ENCODE peak calls at places on chromosomes 11 and 22, in six cellular contexts. One of them, this sample, is unnamed.

GRCh38 chr22:32708835-32709234 is 92.7 kb upstream of the TIMP3 start:
- DNase-seq in H1: no peak
- DNase-seq in GM12891: no peak
- DNase-seq in GM12878: no peak
- DNase-seq in SK-N-SH: no peak
- DNase-seq in GM12892: no peak
- DNase-seq in this sample: no peak

GRCh38 chr11:1988174-1988573 is 9.5 kb downstream of the H19 start:
- DNase-seq in H1: no peak
- DNase-seq in GM12891: no peak
- DNase-seq in GM12878: no peak
- DNase-seq in SK-N-SH: no peak
- DNase-seq in GM12892: no peak
- DNase-seq in this sample: no peak

GRCh38 chr22:19880786-19881569 is 26.3 kb upstream of the GNB1L start:
- DNase-seq in H1: peak; percentile 82
- DNase-seq in GM12891: peak; percentile 15
- DNase-seq in GM12878: no peak
- DNase-seq in SK-N-SH: peak; percentile 51
- DNase-seq in GM12892: no peak
- DNase-seq in this sample: peak; percentile 90

GRCh38 chr11:12418019-12418611 is 40.7 kb downstream of the PARVA start:
- DNase-seq in H1: no peak
- DNase-seq in GM12891: no peak
- DNase-seq in GM12878: no peak
- DNase-seq in SK-N-SH: no peak
- DNase-seq in GM12892: no peak
- DNase-seq in this sample: no peak

GRCh38 chr11:23284626-23285025 is 424.4 kb upstream of the CCDC179 start:
- DNase-seq in H1: no peak
- DNase-seq in GM12891: no peak
- DNase-seq in GM12878: no peak
- DNase-seq in SK-N-SH: no peak
- DNase-seq in GM12892: no peak
- DNase-seq in this sample: no peak

GRCh38 chr11:109076870-109077269 is 345.1 kb upstream of the C11orf87 start:
- DNase-seq in H1: no peak
- DNase-seq in GM12891: no peak
- DNase-seq in GM12878: no peak
- DNase-seq in SK-N-SH: peak; percentile 32
- DNase-seq in GM12892: no peak
- DNase-seq in this sample: no peak

GRCh38 chr11:56521955-56522354 is 21.1 kb downstream of the OR5M11 start:
- DNase-seq in H1: peak; percentile 46
- DNase-seq in GM12891: no peak
- DNase-seq in GM12878: no peak
- DNase-seq in SK-N-SH: peak; percentile 2
- DNase-seq in GM12892: no peak
- DNase-seq in this sample: no peak

GRCh38 chr22:30875481-30876215 is 92.9 kb downstream of the MORC2 start:
- DNase-seq in H1: no peak
- DNase-seq in GM12891: no peak
- DNase-seq in GM12878: no peak
- DNase-seq in SK-N-SH: peak; percentile 32
- DNase-seq in GM12892: no peak
- DNase-seq in this sample: no peak

GRCh38 chr11:105092255-105093239 is 47.0 kb downstream of the CARD18 start:
- DNase-seq in H1: no peak
- DNase-seq in GM12891: no peak
- DNase-seq in GM12878: no peak
- DNase-seq in SK-N-SH: no peak
- DNase-seq in GM12892: no peak
- DNase-seq in this sample: no peak

DNA sequence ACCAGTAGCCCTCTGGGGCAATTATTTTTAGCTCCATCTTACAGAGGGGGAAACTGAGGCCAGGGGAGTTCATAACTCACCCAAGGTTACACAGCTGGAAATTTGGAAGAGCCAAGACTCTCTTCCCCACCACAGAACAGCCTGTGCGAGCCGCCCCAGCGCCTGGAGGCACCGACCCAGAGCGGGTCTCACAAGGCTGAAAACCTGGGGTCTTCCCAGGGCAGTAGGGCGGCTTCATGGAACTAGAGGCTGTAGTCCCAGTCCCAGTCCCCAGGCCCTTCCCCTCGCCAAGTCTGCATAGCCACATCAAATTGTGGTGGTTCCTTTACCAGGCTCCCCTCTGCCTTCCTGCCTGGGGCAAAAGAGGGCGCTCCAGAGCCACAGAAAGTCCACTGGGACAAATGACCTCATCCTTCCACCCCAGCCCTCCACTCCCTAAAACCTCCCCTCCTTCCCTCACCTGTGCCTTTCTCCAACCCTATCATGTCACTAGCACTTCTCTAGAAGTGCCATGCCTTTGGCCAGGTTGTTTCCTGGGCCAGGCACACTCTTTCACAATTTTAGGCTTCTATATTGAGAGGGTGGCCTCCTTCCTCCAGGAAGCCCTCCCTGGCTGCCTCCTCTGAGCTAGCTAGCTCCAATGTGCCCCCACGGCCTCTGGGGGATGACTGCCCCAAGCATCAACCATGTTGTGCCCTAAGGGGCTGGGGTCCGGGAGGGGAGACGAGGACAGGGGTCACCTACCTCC is 15.2 kb upstream of the CDC42EP1 start:
- DNase-seq in H1: peak; percentile 95
- DNase-seq in GM12891: peak; percentile 64
- DNase-seq in GM12878: no peak
- DNase-seq in SK-N-SH: peak; percentile 56
- DNase-seq in GM12892: no peak
- DNase-seq in this sample: peak; percentile 72
- TF ChIP-seq TAF1 in H1: no peak
- TF ChIP-seq TAF1 in GM12891: no peak
- TF ChIP-seq TAF1 in GM12878: no peak
- TF ChIP-seq TAF1 in SK-N-SH: no peak
- TF ChIP-seq TAF1 in GM12892: no peak
- TF ChIP-seq TAF1 in this sample: no peak

GRCh38 chr11:78149646-78150045 is 10.2 kb upstream of the ALG8 start:
- DNase-seq in H1: no peak
- DNase-seq in GM12891: no peak
- DNase-seq in GM12878: no peak
- DNase-seq in SK-N-SH: no peak
- DNase-seq in GM12892: no peak
- DNase-seq in this sample: no peak
- TF ChIP-seq TAF1 in H1: no peak
- TF ChIP-seq TAF1 in GM12891: no peak
- TF ChIP-seq TAF1 in GM12878: no peak
- TF ChIP-seq TAF1 in SK-N-SH: no peak
- TF ChIP-seq TAF1 in GM12892: no peak
- TF ChIP-seq TAF1 in this sample: no peak

DNA sequence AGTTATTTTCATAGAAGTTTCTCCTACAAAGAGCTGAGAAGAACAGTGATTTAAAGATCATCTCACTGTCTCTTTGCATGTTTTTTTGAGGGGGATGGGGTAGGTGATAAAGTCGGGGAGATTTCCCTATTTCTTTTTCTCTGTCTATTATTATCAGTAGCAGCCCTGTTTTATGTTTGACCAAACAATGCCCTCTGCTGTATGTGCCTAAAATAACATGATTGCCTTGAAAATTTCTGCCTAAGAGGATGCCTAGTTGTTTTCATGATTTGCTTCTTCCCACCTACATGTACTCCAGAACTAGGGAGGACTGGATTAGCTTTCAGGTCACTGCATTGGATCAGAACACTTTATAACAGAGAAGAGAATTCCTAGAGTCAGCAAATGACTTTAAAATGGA is 1330.2 kb downstream of the LRRC4C start:
- DNase-seq in H1: no peak
- DNase-seq in GM12891: no peak
- DNase-seq in GM12878: no peak
- DNase-seq in SK-N-SH: peak; percentile 12
- DNase-seq in GM12892: no peak
- DNase-seq in this sample: no peak
- TF ChIP-seq TAF1 in H1: no peak
- TF ChIP-seq TAF1 in GM12891: no peak
- TF ChIP-seq TAF1 in GM12878: no peak
- TF ChIP-seq TAF1 in SK-N-SH: no peak
- TF ChIP-seq TAF1 in GM12892: no peak
- TF ChIP-seq TAF1 in this sample: no peak

DNA sequence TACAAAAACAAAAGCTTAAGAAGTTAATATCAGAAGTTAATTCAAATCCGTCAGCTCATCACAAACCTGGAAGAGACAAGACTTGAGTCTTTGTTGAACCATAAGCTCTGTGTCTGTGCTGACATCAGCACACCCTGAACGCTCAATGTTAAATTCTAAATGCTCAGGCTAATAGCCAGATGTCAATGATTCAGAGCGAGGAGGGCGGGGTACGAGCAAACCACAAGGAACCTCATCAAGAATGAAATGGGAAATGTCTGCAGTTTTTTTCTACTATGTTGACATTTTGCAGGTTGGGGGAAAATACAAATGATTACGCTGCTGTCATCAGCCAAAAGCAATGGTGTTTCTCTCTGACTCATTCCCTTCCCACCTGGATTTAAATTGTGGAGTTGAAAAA is 1057.2 kb downstream of the NTM start:
- DNase-seq in H1: no peak
- DNase-seq in GM12891: no peak
- DNase-seq in GM12878: no peak
- DNase-seq in SK-N-SH: no peak
- DNase-seq in GM12892: no peak
- DNase-seq in this sample: no peak
- TF ChIP-seq TAF1 in H1: no peak
- TF ChIP-seq TAF1 in GM12891: no peak
- TF ChIP-seq TAF1 in GM12878: no peak
- TF ChIP-seq TAF1 in SK-N-SH: no peak
- TF ChIP-seq TAF1 in GM12892: no peak
- TF ChIP-seq TAF1 in this sample: no peak

GRCh38 chr11:65918211-65919150 is at the start of gene C11orf68:
- DNase-seq in H1: peak; percentile 55
- DNase-seq in GM12891: peak; percentile 62
- DNase-seq in GM12878: no peak
- DNase-seq in SK-N-SH: no peak
- DNase-seq in GM12892: no peak
- DNase-seq in this sample: no peak
- TF ChIP-seq TAF1 in H1: peak; percentile 52
- TF ChIP-seq TAF1 in GM12891: no peak
- TF ChIP-seq TAF1 in GM12878: peak; percentile 66
- TF ChIP-seq TAF1 in SK-N-SH: no peak
- TF ChIP-seq TAF1 in GM12892: peak; percentile 22
- TF ChIP-seq TAF1 in this sample: peak; percentile 81

DNA sequence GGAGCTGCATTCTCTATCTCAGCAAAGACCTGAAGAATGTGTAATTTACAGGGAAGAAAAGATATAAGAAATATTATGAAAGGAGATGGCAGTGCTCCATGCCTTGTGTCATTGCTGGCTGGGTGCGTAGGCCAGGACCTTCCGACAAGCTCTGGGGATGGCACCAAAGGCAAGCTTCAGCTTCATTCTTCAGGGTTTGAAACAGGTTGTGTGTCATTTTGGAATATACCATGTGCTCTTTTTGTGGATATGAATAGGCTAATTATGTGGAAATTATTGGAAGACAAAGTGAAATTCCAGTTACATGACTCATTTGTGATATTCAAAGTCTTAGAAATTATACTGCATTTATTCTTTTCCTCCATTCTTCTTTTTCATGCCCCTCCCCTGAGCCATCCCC is 5.7 kb upstream of the KIRREL3 start:
- DNase-seq in H1: no peak
- DNase-seq in GM12891: no peak
- DNase-seq in GM12878: no peak
- DNase-seq in SK-N-SH: no peak
- DNase-seq in GM12892: no peak
- DNase-seq in this sample: no peak
- TF ChIP-seq TAF1 in H1: no peak
- TF ChIP-seq TAF1 in GM12891: no peak
- TF ChIP-seq TAF1 in GM12878: no peak
- TF ChIP-seq TAF1 in SK-N-SH: no peak
- TF ChIP-seq TAF1 in GM12892: no peak
- TF ChIP-seq TAF1 in this sample: no peak